ENCODE peak calls at places on chromosomes 6 and 20, in six cellular contexts. One of them, this sample, is unnamed.

GRCh38 chr6:44065443-44066115 is 61.7 kb downstream of the MRPL14 start:
- DNase-seq in body of pancreas: no peak
- DNase-seq in breast epithelium: no peak
- DNase-seq in esophagus muscularis mucosa: no peak
- DNase-seq in tibial nerve: no peak
- DNase-seq in ovary: no peak
- DNase-seq in this sample: no peak

GRCh38 chr20:18856873-18857272 is 43.3 kb downstream of the SCP2D1 start:
- DNase-seq in body of pancreas: no peak
- DNase-seq in breast epithelium: no peak
- DNase-seq in esophagus muscularis mucosa: no peak
- DNase-seq in tibial nerve: no peak
- DNase-seq in ovary: no peak
- DNase-seq in this sample: no peak

GRCh38 chr6:25671652-25672051 is 19.6 kb downstream of the SCGN start:
- DNase-seq in body of pancreas: no peak
- DNase-seq in breast epithelium: no peak
- DNase-seq in esophagus muscularis mucosa: no peak
- DNase-seq in tibial nerve: no peak
- DNase-seq in ovary: no peak
- DNase-seq in this sample: no peak

GRCh38 chr20:36273414-36274247 is 32.5 kb upstream of the DLGAP4 start:
- DNase-seq in body of pancreas: peak; percentile 12
- DNase-seq in breast epithelium: no peak
- DNase-seq in esophagus muscularis mucosa: no peak
- DNase-seq in tibial nerve: no peak
- DNase-seq in ovary: no peak
- DNase-seq in this sample: no peak

GRCh38 chr6:292506-293184 is 358 bp downstream of the DUSP22 start:
- DNase-seq in body of pancreas: peak; percentile 75
- DNase-seq in breast epithelium: peak; percentile 58
- DNase-seq in esophagus muscularis mucosa: peak; percentile 96
- DNase-seq in tibial nerve: peak; percentile 74
- DNase-seq in ovary: peak; percentile 72
- DNase-seq in this sample: peak; percentile 63

GRCh38 chr6:146670161-146670560 is 71.4 kb downstream of the ADGB start:
- DNase-seq in body of pancreas: no peak
- DNase-seq in breast epithelium: no peak
- DNase-seq in esophagus muscularis mucosa: no peak
- DNase-seq in tibial nerve: no peak
- DNase-seq in ovary: no peak
- DNase-seq in this sample: no peak

GRCh38 chr6:126716012-126716411 is 376.1 kb downstream of the CENPW start:
- DNase-seq in body of pancreas: no peak
- DNase-seq in breast epithelium: no peak
- DNase-seq in esophagus muscularis mucosa: no peak
- DNase-seq in tibial nerve: no peak
- DNase-seq in ovary: no peak
- DNase-seq in this sample: no peak

GRCh38 chr6:105374010-105374420 is 28.9 kb downstream of the PREP start:
- DNase-seq in body of pancreas: no peak
- DNase-seq in breast epithelium: no peak
- DNase-seq in esophagus muscularis mucosa: no peak
- DNase-seq in tibial nerve: no peak
- DNase-seq in ovary: no peak
- DNase-seq in this sample: no peak

GRCh38 chr6:129606664-129607063 is 103.3 kb downstream of the ARHGAP18 start:
- DNase-seq in body of pancreas: no peak
- DNase-seq in breast epithelium: no peak
- DNase-seq in esophagus muscularis mucosa: no peak
- DNase-seq in tibial nerve: no peak
- DNase-seq in ovary: no peak
- DNase-seq in this sample: no peak

GRCh38 chr20:36745927-36746659 is at the start of gene NDRG3:
- DNase-seq in body of pancreas: peak; percentile 96
- DNase-seq in breast epithelium: peak; percentile 89
- DNase-seq in esophagus muscularis mucosa: peak; percentile 98
- DNase-seq in tibial nerve: peak; percentile 85
- DNase-seq in ovary: peak; percentile 91
- DNase-seq in this sample: peak; percentile 92

GRCh38 chr6:3208096-3208774 is 19.2 kb downstream of the TUBB2B start:
- DNase-seq in body of pancreas: no peak
- DNase-seq in breast epithelium: peak; percentile 87
- DNase-seq in esophagus muscularis mucosa: no peak
- DNase-seq in tibial nerve: peak; percentile 45
- DNase-seq in ovary: no peak
- DNase-seq in this sample: no peak

GRCh38 chr6:87789198-87789899 is 87.3 kb upstream of the AKIRIN2 start:
- DNase-seq in body of pancreas: no peak
- DNase-seq in breast epithelium: peak; percentile 29
- DNase-seq in esophagus muscularis mucosa: no peak
- DNase-seq in tibial nerve: peak; percentile 18
- DNase-seq in ovary: no peak
- DNase-seq in this sample: no peak

GRCh38 chr6:10099648-10100047 is 315.2 kb downstream of the TFAP2A start:
- DNase-seq in body of pancreas: peak; percentile 15
- DNase-seq in breast epithelium: no peak
- DNase-seq in esophagus muscularis mucosa: no peak
- DNase-seq in tibial nerve: no peak
- DNase-seq in ovary: no peak
- DNase-seq in this sample: no peak

GRCh38 chr6:104787305-104787704 is 72.4 kb downstream of the HACE1 start:
- DNase-seq in body of pancreas: no peak
- DNase-seq in breast epithelium: no peak
- DNase-seq in esophagus muscularis mucosa: no peak
- DNase-seq in tibial nerve: no peak
- DNase-seq in ovary: no peak
- DNase-seq in this sample: no peak

GRCh38 chr6:32666420-32667300 is at the start of gene HLA-DQB1:
- DNase-seq in body of pancreas: peak; percentile 26
- DNase-seq in breast epithelium: no peak
- DNase-seq in esophagus muscularis mucosa: no peak
- DNase-seq in tibial nerve: peak; percentile 21
- DNase-seq in ovary: no peak
- DNase-seq in this sample: no peak
- TF ChIP-seq POLR2A in body of pancreas: no peak
- TF ChIP-seq POLR2A in breast epithelium: no peak
- TF ChIP-seq POLR2A in esophagus muscularis mucosa: no peak
- TF ChIP-seq POLR2A in tibial nerve: no peak
- TF ChIP-seq POLR2A in ovary: no peak
- TF ChIP-seq POLR2A in this sample: no peak

GRCh38 chr20:38941726-38942389 is 15.6 kb downstream of the FAM83D start:
- DNase-seq in body of pancreas: no peak
- DNase-seq in breast epithelium: no peak
- DNase-seq in esophagus muscularis mucosa: no peak
- DNase-seq in tibial nerve: no peak
- DNase-seq in ovary: no peak
- DNase-seq in this sample: no peak
- H3K4me1 ChIP-seq in body of pancreas: no peaks in the 10 kb centered on the region
- H3K4me1 ChIP-seq in breast epithelium: no peaks in the 10 kb centered on the region
- H3K4me1 ChIP-seq in esophagus muscularis mucosa: no peaks in the 10 kb centered on the region
- H3K4me1 ChIP-seq in tibial nerve: no peaks in the 10 kb centered on the region
- H3K4me1 ChIP-seq in ovary: no peaks in the 10 kb centered on the region
- H3K4me1 ChIP-seq in this sample: no peaks in the 10 kb centered on the region

DNA sequence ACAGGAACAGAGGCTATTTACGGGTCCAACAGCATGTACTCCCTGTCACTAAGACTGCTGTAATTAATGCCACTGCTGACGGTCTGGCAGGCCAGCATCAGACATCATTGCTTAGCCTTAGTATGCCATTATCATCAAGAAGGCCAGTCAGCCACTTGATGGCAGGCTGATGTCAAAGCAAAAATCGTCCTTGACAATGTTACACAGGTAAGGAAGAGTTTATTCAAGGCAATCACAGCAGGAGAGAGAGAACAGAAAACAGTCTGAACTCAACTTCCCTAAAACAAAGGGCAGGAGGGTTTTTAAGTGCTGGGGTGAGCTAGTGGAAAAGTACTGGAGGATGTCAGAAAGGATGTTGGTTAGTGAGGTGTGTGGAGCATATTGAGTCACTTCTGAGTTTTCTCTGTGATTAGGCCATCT is 25.1 kb downstream of the FKBP1C start:
- DNase-seq in body of pancreas: no peak
- DNase-seq in breast epithelium: no peak
- DNase-seq in esophagus muscularis mucosa: no peak
- DNase-seq in tibial nerve: no peak
- DNase-seq in ovary: no peak
- DNase-seq in this sample: no peak
- TF ChIP-seq POLR2A in body of pancreas: no peak
- TF ChIP-seq POLR2A in breast epithelium: no peak
- TF ChIP-seq POLR2A in esophagus muscularis mucosa: no peak
- TF ChIP-seq POLR2A in tibial nerve: no peak
- TF ChIP-seq POLR2A in ovary: no peak
- TF ChIP-seq POLR2A in this sample: no peak

GRCh38 chr20:58888103-58888502 is 35.6 kb downstream of the GNAS start:
- DNase-seq in body of pancreas: no peak
- DNase-seq in breast epithelium: no peak
- DNase-seq in esophagus muscularis mucosa: no peak
- DNase-seq in tibial nerve: no peak
- DNase-seq in ovary: no peak
- DNase-seq in this sample: no peak
- H3K4me1 ChIP-seq in body of pancreas: peaks cover 6% of the 10 kb centered on the region
- H3K4me1 ChIP-seq in breast epithelium: no peaks in the 10 kb centered on the region
- H3K4me1 ChIP-seq in esophagus muscularis mucosa: peaks cover 14% of the 10 kb centered on the region
- H3K4me1 ChIP-seq in tibial nerve: peaks cover 1% of the 10 kb centered on the region
- H3K4me1 ChIP-seq in ovary: no peaks in the 10 kb centered on the region
- H3K4me1 ChIP-seq in this sample: peaks cover 5% of the 10 kb centered on the region

GRCh38 chr20:23415555-23415954 is 5.7 kb downstream of the NAPB start:
- DNase-seq in body of pancreas: no peak
- DNase-seq in breast epithelium: no peak
- DNase-seq in esophagus muscularis mucosa: peak; percentile 64
- DNase-seq in tibial nerve: no peak
- DNase-seq in ovary: no peak
- DNase-seq in this sample: no peak

GRCh38 chr20:23415958-23416583 is 5.2 kb downstream of the NAPB start:
- DNase-seq in body of pancreas: no peak
- DNase-seq in breast epithelium: no peak
- DNase-seq in esophagus muscularis mucosa: peak; percentile 7
- DNase-seq in tibial nerve: no peak
- DNase-seq in ovary: no peak
- DNase-seq in this sample: no peak

GRCh38 chr20:23412026-23412425 is 9.3 kb downstream of the NAPB start:
- DNase-seq in body of pancreas: no peak
- DNase-seq in breast epithelium: no peak
- DNase-seq in esophagus muscularis mucosa: peak; percentile 47
- DNase-seq in tibial nerve: no peak
- DNase-seq in ovary: no peak
- DNase-seq in this sample: no peak

GRCh38 chr20:23413862-23414422 is 7.3 kb downstream of the NAPB start:
- DNase-seq in body of pancreas: no peak
- DNase-seq in breast epithelium: no peak
- DNase-seq in esophagus muscularis mucosa: peak; percentile 12
- DNase-seq in tibial nerve: no peak
- DNase-seq in ovary: no peak
- DNase-seq in this sample: no peak

GRCh38 chr20:23414526-23415188 is 6.6 kb downstream of the NAPB start:
- DNase-seq in body of pancreas: no peak
- DNase-seq in breast epithelium: no peak
- DNase-seq in esophagus muscularis mucosa: no peak
- DNase-seq in tibial nerve: no peak
- DNase-seq in ovary: no peak
- DNase-seq in this sample: no peak
- TF ChIP-seq POLR2A in body of pancreas: no peak
- TF ChIP-seq POLR2A in breast epithelium: no peak
- TF ChIP-seq POLR2A in esophagus muscularis mucosa: no peak
- TF ChIP-seq POLR2A in tibial nerve: no peak
- TF ChIP-seq POLR2A in ovary: no peak
- TF ChIP-seq POLR2A in this sample: no peak

GRCh38 chr6:68638225-68638900 is 3.3 kb downstream of the ADGRB3 start:
- DNase-seq in body of pancreas: peak; percentile 53
- DNase-seq in breast epithelium: no peak
- DNase-seq in esophagus muscularis mucosa: no peak
- DNase-seq in tibial nerve: peak; percentile 50
- DNase-seq in ovary: peak; percentile 26
- DNase-seq in this sample: no peak
- H3K4me1 ChIP-seq in body of pancreas: peaks cover 20% of the 10 kb centered on the region
- H3K4me1 ChIP-seq in breast epithelium: no peaks in the 10 kb centered on the region
- H3K4me1 ChIP-seq in esophagus muscularis mucosa: peaks cover 19% of the 10 kb centered on the region
- H3K4me1 ChIP-seq in tibial nerve: no peaks in the 10 kb centered on the region
- H3K4me1 ChIP-seq in ovary: no peaks in the 10 kb centered on the region
- H3K4me1 ChIP-seq in this sample: peaks cover 18% of the 10 kb centered on the region

GRCh38 chr6:124987291-124987690 is 25.1 kb downstream of the RNF217 start:
- DNase-seq in body of pancreas: no peak
- DNase-seq in breast epithelium: no peak
- DNase-seq in esophagus muscularis mucosa: no peak
- DNase-seq in tibial nerve: no peak
- DNase-seq in ovary: no peak
- DNase-seq in this sample: no peak
- TF ChIP-seq POLR2A in body of pancreas: no peak
- TF ChIP-seq POLR2A in breast epithelium: no peak
- TF ChIP-seq POLR2A in esophagus muscularis mucosa: no peak
- TF ChIP-seq POLR2A in tibial nerve: no peak
- TF ChIP-seq POLR2A in ovary: no peak
- TF ChIP-seq POLR2A in this sample: no peak

GRCh38 chr6:121765060-121765459 is 329.6 kb downstream of the GJA1 start:
- DNase-seq in body of pancreas: no peak
- DNase-seq in breast epithelium: no peak
- DNase-seq in esophagus muscularis mucosa: no peak
- DNase-seq in tibial nerve: no peak
- DNase-seq in ovary: no peak
- DNase-seq in this sample: no peak

GRCh38 chr6:121771937-121772717 is 336.7 kb downstream of the GJA1 start:
- DNase-seq in body of pancreas: no peak
- DNase-seq in breast epithelium: no peak
- DNase-seq in esophagus muscularis mucosa: no peak
- DNase-seq in tibial nerve: no peak
- DNase-seq in ovary: no peak
- DNase-seq in this sample: no peak

GRCh38 chr6:121770943-121771342 is 335.5 kb downstream of the GJA1 start:
- DNase-seq in body of pancreas: no peak
- DNase-seq in breast epithelium: no peak
- DNase-seq in esophagus muscularis mucosa: no peak
- DNase-seq in tibial nerve: no peak
- DNase-seq in ovary: no peak
- DNase-seq in this sample: no peak

GRCh38 chr6:121764493-121764892 is 329.0 kb downstream of the GJA1 start:
- DNase-seq in body of pancreas: no peak
- DNase-seq in breast epithelium: no peak
- DNase-seq in esophagus muscularis mucosa: no peak
- DNase-seq in tibial nerve: no peak
- DNase-seq in ovary: no peak
- DNase-seq in this sample: no peak

DNA sequence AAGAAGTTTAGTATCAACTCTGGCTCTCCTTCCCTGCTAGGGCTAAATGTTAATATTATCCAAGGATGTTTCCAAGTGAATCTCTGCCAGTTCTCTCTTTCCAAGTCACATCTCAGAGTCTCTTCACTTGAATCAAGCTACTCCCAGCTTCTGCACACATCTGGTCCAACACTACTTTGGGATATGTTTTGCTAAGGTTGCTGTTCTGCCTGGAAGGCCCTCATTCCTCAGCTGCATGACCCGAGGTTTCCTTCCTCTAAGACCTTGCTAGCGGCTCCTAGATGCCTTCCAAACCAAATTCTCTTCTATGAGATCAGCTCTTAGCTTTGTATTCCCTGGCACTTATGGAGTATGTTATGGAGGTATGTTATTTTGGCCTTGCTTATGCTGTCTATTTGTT is 331.8 kb downstream of the GJA1 start:
- DNase-seq in body of pancreas: no peak
- DNase-seq in breast epithelium: no peak
- DNase-seq in esophagus muscularis mucosa: no peak
- DNase-seq in tibial nerve: no peak
- DNase-seq in ovary: no peak
- DNase-seq in this sample: no peak
- H3K4me1 ChIP-seq in body of pancreas: no peaks in the 10 kb centered on the region
- H3K4me1 ChIP-seq in breast epithelium: no peaks in the 10 kb centered on the region
- H3K4me1 ChIP-seq in esophagus muscularis mucosa: peaks cover 6% of the 10 kb centered on the region
- H3K4me1 ChIP-seq in tibial nerve: no peaks in the 10 kb centered on the region
- H3K4me1 ChIP-seq in ovary: peaks cover under 1% of the 10 kb centered on the region
- H3K4me1 ChIP-seq in this sample: no peaks in the 10 kb centered on the region

GRCh38 chr20:25136643-25137559 is 55.0 kb upstream of the VSX1 start:
- DNase-seq in body of pancreas: peak; percentile 69
- DNase-seq in breast epithelium: peak; percentile 56
- DNase-seq in esophagus muscularis mucosa: no peak
- DNase-seq in tibial nerve: peak; percentile 36
- DNase-seq in ovary: peak; percentile 38
- DNase-seq in this sample: peak; percentile 44
- TF ChIP-seq POLR2A in body of pancreas: peak; percentile 10
- TF ChIP-seq POLR2A in breast epithelium: no peak
- TF ChIP-seq POLR2A in esophagus muscularis mucosa: no peak
- TF ChIP-seq POLR2A in tibial nerve: no peak
- TF ChIP-seq POLR2A in ovary: no peak
- TF ChIP-seq POLR2A in this sample: no peak